ENCODE peak calls at places on chromosomes 12 and 14, in four cellular contexts. S is GM12878, W is HepG2, A is K562. F is an unnamed sample.

GRCh38 chr14:92135269-92135668 is 13.5 kb downstream of the CPSF2 start:
- DNase-seq in S (no peak), W (peak; percentile 31), A (peak; percentile 9), F (no peak)

GRCh38 chr12:107241421-107241820 is 148.1 kb upstream of the CRY1 start:
- DNase-seq in S (no peak), W (no peak), A (no peak), F (no peak)

GRCh38 chr14:52918486-52918885 is 32.4 kb downstream of the FERMT2 start:
- DNase-seq in S (peak; percentile 62), W (no peak), A (no peak), F (no peak)

GRCh38 chr12:27244680-27245005 is 557 bp downstream of the STK38L start:
- DNase-seq in S (no peak), W (no peak), A (no peak), F (no peak)

GRCh38 chr14:68866991-68867533 is 74.2 kb upstream of the ZFP36L1 start:
- DNase-seq in S (no peak), W (no peak), A (no peak), F (no peak)

GRCh38 chr12:43370299-43370698 is 181.7 kb downstream of the ADAMTS20 start:
- DNase-seq in S (no peak), W (peak; percentile 13), A (no peak), F (no peak)

GRCh38 chr14:100842799-100843198 is 16.9 kb downstream of the MEG3 start:
- DNase-seq in S (no peak), W (no peak), A (no peak), F (no peak)

GRCh38 chr14:95068091-95068490 is 89.2 kb downstream of the DICER1 start:
- DNase-seq in S (no peak), W (no peak), A (no peak), F (no peak)

GRCh38 chr12:1728824-1729223 is 38.0 kb downstream of the ADIPOR2 start:
- DNase-seq in S (no peak), W (peak; percentile 79), A (no peak), F (no peak)

GRCh38 chr12:57461904-57462306 is 2.3 kb downstream of the GLI1 start:
- DNase-seq in S (no peak), W (no peak), A (no peak), F (no peak)

GRCh38 chr12:49284672-49285071 is 10.3 kb upstream of the PRPH start:
- DNase-seq in S (no peak), W (no peak), A (no peak), F (no peak)

GRCh38 chr14:105065280-105066228 is at the start of gene GPR132:
- DNase-seq in S (peak; percentile 93), W (no peak), A (no peak), F (no peak)

GRCh38 chr12:104975621-104976343 is 10.3 kb upstream of the NOPCHAP1 start:
- DNase-seq in S (no peak), W (no peak), A (no peak), F (no peak)

GRCh38 chr14:68627868-68628604 is 164.8 kb downstream of the ZFP36L1 start:
- DNase-seq in S (no peak), W (no peak), A (no peak), F (peak; percentile 88)

GRCh38 chr14:96567289-96567899 is 65.2 kb downstream of the PAPOLA start:
- DNase-seq in S (no peak), W (peak; percentile 21), A (peak; percentile 40), F (no peak)

GRCh38 chr12:49263400-49263763 is 1.5 kb upstream of the TUBA1C start:
- DNase-seq in S (no peak), W (no peak), A (no peak), F (no peak)

GRCh38 chr14:53462931-53463778 is 310.0 kb upstream of the DDHD1 start:
- DNase-seq in S (no peak), W (peak; percentile 15), A (no peak), F (no peak)

GRCh38 chr14:74825008-74825407 is 50.9 kb downstream of the PROX2 start:
- DNase-seq in S (no peak), W (no peak), A (no peak), F (no peak)

GRCh38 chr12:44372259-44372658 is 503.9 kb downstream of the NELL2 start:
- DNase-seq in S (no peak), W (no peak), A (no peak), F (no peak)

GRCh38 chr12:49953961-49954835 is 3.7 kb downstream of the AQP2 start:
- DNase-seq in S (no peak), W (no peak), A (no peak), F (no peak)

GRCh38 chr12:50505386-50505827 is 622 bp downstream of the DIP2B start:
- DNase-seq in S (no peak), W (no peak), A (peak; percentile 54), F (peak; percentile 31)

GRCh38 chr12:12505544-12506501 is 56.8 kb downstream of the DUSP16 start:
- DNase-seq in S (peak; percentile 94), W (peak; percentile 53), A (peak; percentile 29), F (no peak)

GRCh38 chr12:546265-546919 is 86.7 kb downstream of the B4GALNT3 start:
- DNase-seq in S (no peak), W (no peak), A (no peak), F (no peak)

DNA sequence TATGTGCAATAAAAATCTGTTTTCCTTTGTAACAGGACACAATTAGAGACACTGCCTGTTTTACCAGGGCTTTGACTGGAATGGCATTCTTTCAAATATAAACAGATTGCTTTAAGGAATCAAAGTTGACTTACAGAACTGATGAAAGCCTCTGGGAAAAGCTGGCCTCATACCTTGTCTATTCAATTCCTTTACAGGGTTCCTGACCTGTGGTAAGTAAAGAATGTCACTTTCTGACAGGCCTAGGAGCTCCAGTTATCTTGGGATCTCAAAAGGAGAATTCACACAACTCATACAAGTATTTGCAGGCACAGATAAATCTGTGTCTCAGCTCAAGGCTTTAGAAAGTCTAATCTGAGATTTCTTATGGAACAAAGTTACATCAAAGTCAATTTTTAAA is 88.4 kb downstream of the BCAT1 start:
- DNase-seq in S (no peak), W (no peak), A (no peak), F (no peak)
- TF ChIP-seq CTCF in S (no peak), W (no peak), A (no peak), F (no peak)

GRCh38 chr12:73161970-73162369 is 889.8 kb downstream of the TRHDE start:
- DNase-seq in S (no peak), W (no peak), A (no peak), F (no peak)

GRCh38 chr12:73158341-73158740 is 886.2 kb downstream of the TRHDE start:
- DNase-seq in S (no peak), W (no peak), A (no peak), F (no peak)

DNA sequence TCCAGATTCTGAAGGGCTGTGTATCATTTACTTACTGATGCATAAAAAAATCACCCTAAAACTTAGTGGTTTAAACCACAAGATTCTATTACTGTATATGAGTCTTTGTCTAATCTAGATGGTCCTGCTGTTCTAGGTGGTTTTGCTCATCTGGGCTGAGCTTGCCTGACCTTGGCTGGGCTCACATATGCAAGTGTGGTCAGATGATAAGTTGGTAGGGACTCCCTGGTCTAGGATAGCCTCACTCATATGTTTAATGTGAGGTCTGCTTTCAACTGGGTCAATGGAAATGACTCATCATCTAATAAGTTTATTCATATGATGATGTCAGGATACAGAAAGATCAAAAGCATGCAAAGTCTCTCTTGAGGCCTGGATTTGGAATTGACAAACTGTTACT is 887.8 kb downstream of the TRHDE start:
- DNase-seq in S (no peak), W (no peak), A (no peak), F (no peak)
- TF ChIP-seq NR2C2 in S (no peak), W (no peak), A (no peak), F (no peak)

GRCh38 chr14:59632381-59632780 is 55.8 kb upstream of the CCDC175 start:
- DNase-seq in S (no peak), W (peak; percentile 20), A (peak; percentile 21), F (peak; percentile 64)
- TF ChIP-seq CTCF in S (peak; percentile 61), W (peak; percentile 81), A (peak; percentile 54), F (peak; percentile 53)

GRCh38 chr14:64450255-64450654 is 15.0 kb upstream of the AKAP5 start:
- DNase-seq in S (no peak), W (no peak), A (no peak), F (no peak)
- TF ChIP-seq NR2C2 in S (no peak), W (no peak), A (no peak), F (no peak)

DNA sequence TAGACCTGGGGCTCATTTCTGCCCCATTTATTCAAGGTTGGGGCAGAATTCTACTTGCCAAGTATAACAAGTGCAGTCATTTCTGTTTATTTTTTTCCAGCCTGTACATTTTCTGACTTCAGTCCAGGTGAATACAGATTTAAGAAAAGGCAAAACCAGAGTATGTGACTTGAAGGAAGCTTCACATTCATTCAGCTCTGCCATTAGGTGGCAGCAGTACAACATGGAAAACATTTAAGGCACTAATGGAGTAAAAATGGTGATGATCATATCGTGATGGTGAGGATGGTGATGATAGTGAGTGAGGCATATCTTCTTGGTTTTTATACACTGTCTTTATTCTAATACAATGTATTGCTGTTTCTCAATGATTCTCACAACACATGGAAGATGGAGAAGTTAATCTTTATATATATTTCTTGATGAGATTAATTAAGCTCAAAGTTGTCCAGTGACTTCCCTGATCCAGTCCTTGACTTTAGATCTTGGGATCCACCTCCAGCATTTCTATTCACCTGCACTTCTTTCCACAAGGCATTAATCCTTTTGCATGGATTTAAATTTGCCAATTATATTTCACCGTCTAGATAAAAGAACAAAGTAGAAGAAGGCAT is 176.7 kb upstream of the SEL1L start:
- DNase-seq in S (peak; percentile 0), W (peak; percentile 42), A (peak; percentile 28), F (no peak)
- TF ChIP-seq CTCF in S (peak; percentile 69), W (peak; percentile 76), A (peak; percentile 38), F (no peak)

DNA sequence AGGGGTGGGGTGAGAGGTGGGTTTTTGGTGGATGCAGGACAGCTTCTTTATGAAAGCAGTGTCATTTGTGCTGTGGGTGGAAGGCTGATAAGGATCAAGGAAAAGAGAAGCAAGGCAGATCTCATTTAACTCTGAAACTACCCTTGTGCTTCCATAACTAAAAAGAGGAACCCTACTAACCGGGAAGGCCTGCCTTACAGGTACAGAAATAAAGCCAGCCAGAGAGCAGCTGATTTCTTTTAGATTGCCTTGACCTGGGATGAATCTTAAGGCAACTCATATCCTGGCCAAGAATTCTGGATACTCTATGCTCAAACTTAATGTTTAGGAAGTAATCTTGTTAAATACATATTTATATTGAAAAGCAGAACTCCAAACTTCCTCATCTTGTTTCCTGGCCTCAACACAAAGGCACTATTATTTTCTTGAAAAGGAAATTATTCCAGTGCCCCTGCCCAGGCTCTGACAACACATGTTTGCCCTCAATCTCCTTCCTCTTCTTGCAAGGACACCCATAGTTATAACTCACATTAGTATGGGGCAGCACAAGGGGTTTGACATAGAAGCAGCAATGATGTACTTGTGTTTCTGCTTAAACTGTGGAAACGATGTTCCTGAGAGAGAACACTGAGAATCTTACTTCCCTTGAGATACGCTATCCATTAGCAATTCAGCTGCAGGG is 173.8 kb downstream of the STXBP6 start:
- DNase-seq in S (no peak), W (no peak), A (no peak), F (no peak)
- TF ChIP-seq NR2C2 in S (no peak), W (no peak), A (no peak), F (no peak)

GRCh38 chr12:91579516-91580263 is 397.1 kb upstream of the DCN start:
- DNase-seq in S (no peak), W (no peak), A (no peak), F (no peak)
- TF ChIP-seq CTCF in S (no peak), W (no peak), A (no peak), F (no peak)

GRCh38 chr14:67240168-67240932 is 885 bp upstream of the PALS1 start:
- DNase-seq in S (no peak), W (peak; percentile 15), A (peak; percentile 10), F (peak; percentile 16)
- TF ChIP-seq NR2C2 in S (no peak), W (peak; percentile 22), A (no peak), F (no peak)